ENCODE peak calls at places on chromosomes 7 and 10, in four cellular contexts. Y, S, C and J are unnamed samples.

GRCh38 chr10:78904196-78904595 is 164.6 kb upstream of the ZMIZ1 start:
- DNase-seq in Y (no peak), C (no peak), S (no peak), J (no peak)

GRCh38 chr7:87204933-87205332 is 14.6 kb downstream of the TMEM243 start:
- DNase-seq in S (no peak), C (no peak), Y (no peak), J (no peak)

GRCh38 chr7:46930336-46930735 is 651.6 kb downstream of the TNS3 start:
- DNase-seq in S (peak), C (peak), Y (no peak), J (peak)

GRCh38 chr7:55190511-55191160 is 171.8 kb downstream of the EGFR start:
- DNase-seq in S (no peak), Y (no peak), C (no peak), J (no peak)

GRCh38 chr10:35781643-35782035 is 139.5 kb upstream of the FZD8 start:
- DNase-seq in S (no peak), Y (no peak), C (peak), J (no peak)

GRCh38 chr10:80535671-80536360 is 1.9 kb upstream of the SH2D4B start:
- DNase-seq in C (peak), Y (peak), S (peak), J (no peak)

GRCh38 chr10:34323197-34323596 is 491.9 kb downstream of the PARD3 start:
- DNase-seq in Y (no peak), C (peak), S (peak), J (no peak)

GRCh38 chr10:72490951-72491350 is 134.9 kb downstream of the MICU1 start:
- DNase-seq in S (peak), C (peak), Y (no peak), J (no peak)

GRCh38 chr7:38411404-38411803 is 138.0 kb upstream of the TARP start:
- DNase-seq in C (peak), Y (peak), S (no peak), J (no peak)

GRCh38 chr10:119241066-119241465 is 33.7 kb downstream of the GRK5 start:
- DNase-seq in S (no peak), C (no peak), Y (no peak), J (no peak)

GRCh38 chr7:32500922-32501341 is 5.6 kb downstream of the AVL9 start:
- DNase-seq in C (peak), Y (no peak), S (peak), J (no peak)

GRCh38 chr7:108684629-108685028 is 115.0 kb downstream of the DNAJB9 start:
- DNase-seq in Y (peak), C (no peak), S (peak), J (no peak)

GRCh38 chr10:133159611-133159949 is 439 bp upstream of the KNDC1 start:
- DNase-seq in C (no peak), Y (no peak), S (no peak), J (no peak)

GRCh38 chr7:134083766-134084487 is 43.2 kb upstream of the LRGUK start:
- DNase-seq in S (peak), Y (no peak), C (peak), J (no peak)

GRCh38 chr10:102504179-102504975 is 605 bp downstream of the SUFU start:
- DNase-seq in S (peak), C (no peak), Y (no peak), J (no peak)

GRCh38 chr10:17737021-17737965 is 14.7 kb upstream of the TMEM236 start:
- DNase-seq in C (peak), Y (no peak), S (peak), J (no peak)

GRCh38 chr10:99429521-99430095 is 816 bp downstream of the GOT1 start:
- DNase-seq in C (no peak), Y (no peak), S (no peak), J (no peak)

GRCh38 chr10:128887856-128888255 is 579.2 kb upstream of the MGMT start:
- DNase-seq in Y (no peak), S (no peak), C (no peak), J (no peak)

GRCh38 chr10:6215241-6215640 is 12.5 kb downstream of the PFKFB3 start:
- DNase-seq in Y (no peak), C (no peak), S (no peak), J (no peak)

GRCh38 chr10:114593240-114593792 is 64.8 kb downstream of the ABLIM1 start:
- DNase-seq in C (no peak), S (no peak), Y (no peak), J (no peak)

GRCh38 chr7:133912916-133913697 is 214.0 kb upstream of the LRGUK start:
- DNase-seq in C (peak), Y (no peak), S (no peak), J (peak)

GRCh38 chr7:111148134-111148533 is 57.2 kb downstream of the LRRN3 start:
- DNase-seq in Y (no peak), C (no peak), S (no peak), J (no peak)

GRCh38 chr7:46810986-46811385 is 770.9 kb downstream of the TNS3 start:
- DNase-seq in Y (no peak), C (peak), S (no peak), J (no peak)

GRCh38 chr7:17844514-17845196 is 95.6 kb downstream of the SNX13 start:
- DNase-seq in S (peak), C (no peak), Y (no peak), J (no peak)

GRCh38 chr7:130488376-130489139 is 3.3 kb upstream of the MEST start:
- DNase-seq in Y (no peak), S (peak), C (no peak), J (no peak)

GRCh38 chr10:90592903-90593302 is 264.9 kb downstream of the HTR7 start:
- DNase-seq in S (peak), Y (peak), C (peak), J (peak)

DNA sequence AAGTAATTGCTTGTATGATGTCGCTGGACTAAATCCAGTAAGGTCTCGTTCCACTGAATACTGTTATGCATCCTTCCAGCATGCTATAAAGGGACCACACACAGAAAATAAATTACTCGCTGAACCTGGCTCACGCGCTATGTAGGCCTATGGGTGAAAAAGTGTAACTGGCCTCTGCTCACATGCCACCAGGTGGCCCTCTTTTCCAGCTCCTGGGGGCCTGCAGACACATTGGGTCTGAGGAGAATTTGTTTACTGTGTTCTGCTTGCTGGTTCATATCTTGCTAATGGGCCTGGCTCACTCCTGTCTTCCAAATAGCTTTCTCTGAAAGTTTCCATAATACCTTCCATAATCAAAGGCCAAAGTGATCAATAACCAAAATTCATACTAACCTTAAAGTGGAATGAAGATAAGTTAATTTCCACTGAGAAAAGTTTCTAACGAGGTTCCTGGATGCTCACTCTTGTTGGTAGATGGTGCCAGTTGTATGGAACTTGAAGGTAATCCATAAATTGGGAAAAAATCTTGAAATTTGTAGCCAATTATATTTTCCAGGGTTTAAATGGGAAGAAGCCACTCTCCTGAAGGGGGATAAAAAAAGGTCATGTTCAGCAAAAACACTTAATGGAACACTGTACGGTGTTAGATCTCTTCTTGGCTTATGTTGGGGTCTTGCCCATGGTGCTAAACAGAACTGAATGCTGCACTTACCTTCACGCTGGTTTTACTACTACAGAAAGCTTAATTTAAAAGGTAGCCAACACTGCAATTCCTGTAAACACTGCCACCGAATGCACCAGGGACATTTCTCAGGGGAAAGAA is 27.0 kb upstream of the ZPBP start:
- DNase-seq in C (no peak), S (no peak), Y (no peak), J (no peak)
- TF ChIP-seq CTCF in C (no peak), S (no peak), Y (peak), J (no peak)

DNA sequence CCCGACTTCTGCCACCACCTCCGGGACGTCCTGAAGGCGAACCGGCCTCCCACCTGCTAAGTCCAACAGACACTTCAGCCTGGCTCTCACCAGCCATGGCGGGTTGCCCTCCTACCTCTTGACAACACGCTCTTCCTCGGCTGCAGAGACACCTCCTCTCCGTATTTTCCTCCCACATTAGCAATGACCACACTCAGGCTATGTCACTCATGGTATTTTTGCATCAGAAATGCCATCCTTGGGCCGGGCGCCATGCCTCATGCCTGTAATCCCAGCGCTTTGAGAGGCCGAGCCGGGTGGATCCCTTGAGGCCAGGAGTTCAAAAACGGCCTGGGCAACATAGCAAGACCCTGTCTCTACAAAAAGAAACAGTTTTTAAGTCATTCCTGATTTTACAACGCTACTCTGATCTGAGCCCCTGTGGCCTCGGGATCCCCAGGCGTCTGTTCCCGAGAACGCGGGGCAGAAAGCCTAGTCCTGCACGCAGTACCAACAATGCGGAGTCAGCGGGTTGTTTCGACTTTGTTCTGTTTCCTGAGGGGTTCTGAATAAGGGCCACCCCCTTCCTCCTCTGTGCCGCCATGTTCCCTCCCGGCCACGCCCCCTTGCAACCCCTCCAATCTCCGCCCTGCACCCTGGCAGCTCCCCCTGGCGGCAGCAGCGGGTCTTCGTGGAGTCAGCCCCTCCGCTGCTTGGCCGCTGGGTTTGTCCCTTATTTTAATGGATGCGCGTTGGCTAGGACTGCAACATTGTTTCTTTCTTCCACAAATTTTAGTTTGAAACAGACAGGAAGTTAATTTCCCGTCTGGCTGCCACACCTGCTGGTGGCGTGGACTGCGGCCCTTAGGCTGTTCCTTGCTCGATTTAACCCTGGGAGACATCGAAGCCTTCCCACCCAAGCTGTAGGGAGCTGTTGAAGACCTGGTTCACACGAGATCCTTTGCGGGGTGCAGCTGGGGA is 9.7 kb upstream of the ZFAND2A start:
- DNase-seq in S (peak), Y (no peak), C (peak), J (no peak)
- H3K4me3 ChIP-seq in S (peak), Y (no peak), C (peak), J (no peak)

GRCh38 chr7:26489404-26489803 is 197.7 kb downstream of the SNX10 start:
- DNase-seq in Y (no peak), C (no peak), S (no peak), J (no peak)
- TF ChIP-seq CTCF in Y (no peak), C (no peak), S (no peak), J (no peak)

DNA sequence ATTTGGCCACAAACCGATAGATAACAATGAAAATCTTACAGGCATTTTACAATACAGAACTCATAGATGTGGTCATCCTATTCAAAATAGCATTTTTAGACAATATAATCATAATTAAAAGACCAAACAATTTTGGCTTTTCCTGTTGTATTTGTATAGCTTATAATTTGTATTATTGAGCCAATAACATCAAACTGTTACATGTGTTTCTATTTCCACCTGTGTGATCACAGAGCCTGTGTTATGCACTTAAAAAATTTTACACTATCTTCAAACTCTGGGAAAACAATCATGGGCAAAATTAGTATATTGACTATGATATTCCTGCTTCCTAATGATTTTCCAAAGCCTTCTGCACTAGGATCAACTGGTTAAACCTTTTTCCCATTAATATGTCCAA is 1.9 kb downstream of the RHOBTB1 start:
- DNase-seq in Y (no peak), C (no peak), S (no peak), J (no peak)
- H3K4me3 ChIP-seq in Y (no peak), C (peak), S (peak), J (peak)

DNA sequence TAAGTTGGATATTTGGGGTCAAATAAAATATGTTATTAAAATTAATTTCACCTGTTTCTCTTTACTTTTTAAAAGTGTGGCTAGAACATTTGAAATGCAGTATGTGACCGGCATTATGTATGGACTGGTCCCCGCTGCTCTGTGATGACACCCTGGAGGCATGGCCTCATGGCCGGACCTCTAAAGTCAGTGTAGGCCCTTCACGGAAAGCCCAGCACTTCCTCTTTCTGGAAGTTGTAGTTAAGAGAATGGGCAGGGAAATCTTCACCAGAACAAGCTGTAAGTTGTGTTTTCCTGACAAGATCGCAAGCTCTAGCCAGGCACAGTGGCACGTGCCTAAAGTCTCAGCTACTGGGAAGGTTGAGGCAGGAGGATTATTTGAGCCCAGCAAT is 38.3 kb upstream of the SRGN start:
- DNase-seq in C (no peak), Y (no peak), S (no peak), J (no peak)
- TF ChIP-seq CTCF in C (no peak), Y (no peak), S (no peak), J (no peak)

GRCh38 chr7:97733276-97734206 is 1.7 kb downstream of the TAC1 start:
- DNase-seq in Y (no peak), C (no peak), S (no peak), J (no peak)

GRCh38 chr7:97732567-97733275 is 835 bp downstream of the TAC1 start:
- DNase-seq in S (no peak), C (peak), Y (no peak), J (no peak)

GRCh38 chr7:97735075-97735474 is 3.2 kb downstream of the TAC1 start:
- DNase-seq in Y (no peak), S (no peak), C (no peak), J (no peak)

GRCh38 chr7:97734255-97734654 is 2.4 kb downstream of the TAC1 start:
- DNase-seq in C (no peak), Y (no peak), S (no peak), J (no peak)

DNA sequence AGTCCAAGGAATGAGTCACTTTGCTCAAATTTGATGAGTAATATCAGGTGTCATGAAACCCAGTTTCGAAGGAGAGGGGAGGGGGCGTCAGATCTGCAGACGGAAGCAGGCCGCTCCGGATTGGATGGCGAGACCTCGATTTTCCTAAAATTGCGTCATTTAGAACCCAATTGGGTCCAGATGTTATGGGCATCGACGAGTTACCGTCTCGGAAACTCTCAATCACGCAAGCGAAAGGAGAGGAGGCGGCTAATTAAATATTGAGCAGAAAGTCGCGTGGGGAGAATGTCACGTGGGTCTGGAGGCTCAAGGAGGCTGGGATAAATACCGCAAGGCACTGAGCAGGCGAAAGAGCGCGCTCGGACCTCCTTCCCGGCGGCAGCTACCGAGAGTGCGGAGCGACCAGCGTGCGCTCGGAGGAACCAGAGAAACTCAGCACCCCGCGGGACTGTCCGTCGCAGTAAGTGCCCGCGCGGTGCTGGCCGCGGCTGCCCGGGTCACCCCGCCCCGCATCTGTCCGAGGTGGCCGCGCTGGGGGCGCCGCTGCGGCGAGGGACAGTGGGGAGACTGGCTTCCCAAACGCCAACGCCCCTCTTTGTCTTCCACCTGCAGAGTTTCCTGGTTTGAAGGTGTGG is at the start of gene TAC1:
- DNase-seq in C (peak), S (peak), Y (no peak), J (peak)
- H3K4me3 ChIP-seq in C (peak), S (peak), Y (no peak), J (no peak)

GRCh38 chr10:110650265-110650668 is 6.1 kb downstream of the RBM20 start:
- DNase-seq in C (no peak), Y (no peak), S (no peak), J (no peak)

GRCh38 chr10:110649652-110650264 is 5.6 kb downstream of the RBM20 start:
- DNase-seq in S (no peak), C (no peak), Y (no peak), J (no peak)

GRCh38 chr10:110651044-110651958 is 7.2 kb downstream of the RBM20 start:
- DNase-seq in C (peak), Y (no peak), S (peak), J (peak)

GRCh38 chr10:110647136-110647430 is 2.9 kb downstream of the RBM20 start:
- DNase-seq in S (no peak), C (no peak), Y (no peak), J (no peak)

GRCh38 chr10:110648743-110649651 is 4.9 kb downstream of the RBM20 start:
- DNase-seq in Y (no peak), S (no peak), C (no peak), J (no peak)
- TF ChIP-seq CTCF in Y (no peak), S (no peak), C (no peak), J (no peak)

DNA sequence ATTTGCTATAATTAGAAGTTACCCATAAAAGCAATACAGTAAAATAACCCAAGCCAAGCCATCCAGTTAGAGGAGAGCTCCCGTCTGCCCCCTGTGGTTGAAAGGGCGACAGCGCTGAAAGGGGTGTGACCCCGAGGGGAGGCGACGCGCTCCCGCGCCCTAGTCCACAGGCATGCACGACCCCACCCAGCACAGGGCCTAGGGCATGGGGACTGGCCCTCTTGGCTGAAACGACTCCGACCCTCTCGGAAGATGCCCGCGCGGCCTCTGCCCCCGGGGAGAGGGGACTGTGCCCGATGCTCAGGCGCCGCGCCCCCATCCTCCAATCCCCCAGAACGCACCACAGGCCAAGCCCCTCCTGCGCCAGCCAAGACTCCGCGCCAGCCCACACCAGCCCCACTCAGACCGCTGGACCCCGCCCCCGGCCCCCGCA is 64.0 kb downstream of the CSGALNACT2 start:
- DNase-seq in Y (peak), C (no peak), S (peak), J (no peak)
- H3K4me3 ChIP-seq in Y (peak), C (peak), S (peak), J (peak)